ENCODE peak calls at places on chromosomes 11 and 22, in eight cellular contexts. P, A, Q, Z, C, G, J and S are unnamed samples.

GRCh38 chr11:117201516-117201866 is 2.3 kb downstream of the TAGLN start:
- DNase-seq in P (no peak), A (no peak), Q (no peak), Z (no peak), C (no peak), G (no peak), J (no peak), S (no peak)

GRCh38 chr22:23278883-23279675 is 98.8 kb downstream of the BCR start:
- DNase-seq in P (no peak), A (peak), Q (peak), Z (no peak), C (no peak), G (no peak), J (no peak), S (no peak)

GRCh38 chr11:119093666-119093950 is 8.0 kb downstream of the DPAGT1 start:
- DNase-seq in P (no peak), A (no peak), Q (no peak), Z (no peak), C (no peak), G (no peak), J (no peak), S (no peak)

GRCh38 chr22:49961601-49962011 is 1.0 kb downstream of the PIM3 start:
- DNase-seq in P (peak), A (no peak), Q (peak), Z (peak), C (no peak), G (no peak), J (no peak), S (peak)

GRCh38 chr11:33559567-33559966 is 141.1 kb downstream of the C11orf91 start:
- DNase-seq in P (no peak), A (no peak), Q (no peak), Z (no peak), C (no peak), G (no peak), J (no peak), S (no peak)

GRCh38 chr11:12253843-12254281 is 123.5 kb upstream of the PARVA start:
- DNase-seq in P (no peak), A (no peak), Q (no peak), Z (no peak), C (no peak), G (no peak), J (no peak), S (no peak)

GRCh38 chr11:108115495-108116140 is 5.7 kb upstream of the ACAT1 start:
- DNase-seq in P (peak), A (peak), Q (peak), Z (no peak), C (peak), G (no peak), J (peak), S (peak)

GRCh38 chr11:44950036-44950624 is 553 bp downstream of the TP53I11 start:
- DNase-seq in P (no peak), A (peak), Q (peak), Z (peak), C (peak), G (no peak), J (no peak), S (no peak)

GRCh38 chr11:70048279-70049024 is 29.7 kb upstream of the ANO1 start:
- DNase-seq in P (no peak), A (peak), Q (no peak), Z (peak), C (no peak), G (no peak), J (no peak), S (no peak)
- TF ChIP-seq CTCF in P (peak), A (peak), Q (no peak), Z (peak), C (no peak), G (no peak), J (peak), S (no peak)

DNA sequence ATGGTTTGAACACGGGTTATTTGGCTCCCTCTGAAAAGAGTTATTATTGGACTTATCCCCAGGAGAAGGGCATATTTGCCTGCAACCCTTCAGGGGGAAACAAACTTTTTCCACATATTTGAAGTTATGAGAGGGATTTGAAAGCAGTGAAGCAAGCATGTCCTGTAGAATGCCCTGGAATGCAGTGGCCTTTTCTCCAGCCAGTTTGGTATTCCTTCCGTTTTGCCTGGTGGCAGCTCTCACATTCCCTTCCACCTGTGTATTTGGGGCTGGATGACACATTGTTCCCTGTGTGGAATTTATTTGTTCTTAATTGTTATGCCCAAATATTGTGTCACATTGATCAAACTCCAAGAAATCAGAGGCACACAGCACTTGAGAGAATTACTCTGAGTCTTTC is 59.0 kb downstream of the OSBP2 start:
- DNase-seq in P (no peak), A (no peak), Q (no peak), Z (no peak), C (no peak), G (no peak), J (no peak), S (no peak)
- TF ChIP-seq CTCF in P (no peak), A (no peak), Q (no peak), Z (no peak), C (no peak), G (no peak), J (no peak), S (no peak)

DNA sequence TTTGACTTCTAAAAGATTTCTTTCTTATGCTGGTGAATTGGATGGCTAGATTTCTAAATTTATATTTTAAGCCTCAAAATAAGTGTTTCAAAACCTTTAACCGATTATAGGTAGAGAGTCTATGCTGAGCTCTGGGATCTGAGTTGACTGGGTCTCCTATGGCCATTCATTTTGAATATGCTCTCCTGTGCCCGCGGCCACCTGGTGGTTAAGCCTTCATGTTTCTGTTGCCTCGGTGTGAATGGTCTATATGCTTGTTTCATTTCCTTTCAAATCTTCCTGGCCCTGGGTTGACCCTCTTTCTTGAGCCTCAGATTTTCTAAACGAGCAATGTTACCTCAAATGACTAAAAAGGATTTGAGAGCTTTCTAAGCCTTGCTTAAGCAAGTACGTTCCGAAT is 789.3 kb upstream of the KIRREL3 start:
- DNase-seq in P (no peak), A (peak), Q (no peak), Z (peak), C (no peak), G (no peak), J (no peak), S (no peak)
- TF ChIP-seq CTCF in P (peak), A (no peak), Q (peak), Z (peak), C (no peak), G (no peak), J (peak), S (no peak)

GRCh38 chr11:47516155-47516554 is 36.8 kb downstream of the CELF1 start:
- DNase-seq in P (no peak), A (no peak), Q (no peak), Z (no peak), C (no peak), G (no peak), J (no peak), S (no peak)

GRCh38 chr11:47516984-47517853 is 35.7 kb downstream of the CELF1 start:
- DNase-seq in P (no peak), A (no peak), Q (no peak), Z (no peak), C (no peak), G (no peak), J (no peak), S (no peak)

GRCh38 chr11:47511927-47512326 is 41.0 kb downstream of the CELF1 start:
- DNase-seq in P (no peak), A (no peak), Q (no peak), Z (no peak), C (no peak), G (no peak), J (no peak), S (no peak)

GRCh38 chr11:47512701-47513100 is 40.2 kb downstream of the CELF1 start:
- DNase-seq in P (no peak), A (no peak), Q (no peak), Z (no peak), C (no peak), G (no peak), J (no peak), S (no peak)

GRCh38 chr11:47514825-47515647 is 37.9 kb downstream of the CELF1 start:
- DNase-seq in P (peak), A (no peak), Q (no peak), Z (no peak), C (no peak), G (no peak), J (no peak), S (no peak)
- TF ChIP-seq CTCF in P (no peak), A (no peak), Q (no peak), Z (no peak), C (no peak), G (no peak), J (no peak), S (no peak)

GRCh38 chr22:29609139-29609538 is 5.7 kb downstream of the NF2 start:
- DNase-seq in P (no peak), A (no peak), Q (no peak), Z (no peak), C (no peak), G (no peak), J (no peak), S (no peak)
- TF ChIP-seq CTCF in P (peak), A (peak), Q (no peak), Z (peak), C (no peak), G (no peak), J (no peak), S (no peak)

DNA sequence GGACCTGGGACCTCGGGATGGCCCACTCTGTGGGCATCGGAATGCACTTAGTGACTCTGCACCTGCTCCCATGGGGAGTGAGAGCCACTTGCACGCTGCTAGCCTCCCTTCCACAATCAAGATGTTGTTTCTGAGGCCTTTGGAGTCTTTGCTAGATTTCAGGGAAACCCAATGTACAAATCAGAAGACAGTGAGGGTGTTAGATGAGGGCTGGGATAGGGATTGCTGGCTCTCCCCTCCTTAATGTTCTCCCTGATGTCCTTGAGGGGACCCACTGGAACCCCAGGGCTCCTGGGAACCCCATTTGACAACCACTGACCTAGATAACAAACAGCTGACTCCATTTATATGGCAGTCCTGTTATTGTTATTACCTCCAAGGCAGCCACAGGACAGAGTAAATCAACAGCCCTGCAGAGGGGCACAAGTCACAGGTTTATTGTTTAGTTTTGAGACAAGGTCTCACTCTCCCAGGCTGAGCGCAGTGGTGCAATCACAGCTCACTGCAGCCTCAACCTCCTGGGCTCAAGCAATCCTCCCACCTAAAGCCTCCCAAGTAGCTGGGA is 31.3 kb upstream of the COMT start:
- DNase-seq in P (no peak), A (no peak), Q (no peak), Z (no peak), C (no peak), G (no peak), J (no peak), S (no peak)
- TF ChIP-seq CTCF in P (no peak), A (no peak), Q (no peak), Z (no peak), C (no peak), G (peak), J (peak), S (no peak)

GRCh38 chr22:28950567-28951411 is 67.4 kb downstream of the ZNRF3 start:
- DNase-seq in P (no peak), A (no peak), Q (no peak), Z (no peak), C (no peak), G (no peak), J (no peak), S (no peak)
- TF ChIP-seq CTCF in P (no peak), A (no peak), Q (no peak), Z (peak), C (no peak), G (no peak), J (no peak), S (no peak)

GRCh38 chr22:17540481-17540880 is 22.8 kb upstream of the SLC25A18 start:
- DNase-seq in P (no peak), A (no peak), Q (no peak), Z (no peak), C (no peak), G (no peak), J (no peak), S (no peak)
- TF ChIP-seq CTCF in P (no peak), A (no peak), Q (no peak), Z (no peak), C (no peak), G (no peak), J (no peak), S (no peak)